ENCODE peak calls at places on chromosomes 12 and 14, in eight cellular contexts. V is HS-27A; C is non-pigmented ciliary epithelial cell; G is caudate nucleus; W is IMR-90; I is chondrocyte; A is stimulated activated CD4-positive, alpha-beta T cell treated with anti-CD3 and anti-CD28 coated beads, Interleukin-15, amount 100 ng/mL, for 1 hour; L is tibial artery. X is an unnamed sample.
A peak's percentile ranks its signal among the peaks of the same experiment; 100 is the strongest.

GRCh38 chr12:43416981-43417380 is 135.0 kb downstream of the ADAMTS20 start:
- DNase-seq in V (no peak), C (peak; percentile 1), G (no peak), W (no peak), I (no peak), A (no peak), L (no peak), X (no peak)

GRCh38 chr12:26580619-26581018 is 252.4 kb downstream of the ITPR2 start:
- DNase-seq in V (no peak), C (no peak), G (no peak), W (no peak), I (no peak), A (no peak), L (no peak), X (no peak)

GRCh38 chr14:105986896-105987284 is 460.5 kb downstream of the TMEM121 start:
- DNase-seq in V (no peak), C (no peak), G (no peak), W (no peak), I (no peak), A (no peak), L (no peak), X (no peak)

GRCh38 chr14:91947196-91948184 is at the start of gene FBLN5:
- DNase-seq in V (peak; percentile 24), C (no peak), G (no peak), W (peak; percentile 88), I (no peak), A (no peak), L (peak; percentile 65), X (peak; percentile 94)

GRCh38 chr14:29442720-29443119 is 484.9 kb downstream of the PRKD1 start:
- DNase-seq in V (peak; percentile 43), C (peak; percentile 51), G (no peak), W (peak; percentile 79), I (no peak), A (no peak), L (no peak), X (peak; percentile 81)

GRCh38 chr12:105676694-105677093 is 346.2 kb downstream of the C12orf75 start:
- DNase-seq in V (no peak), C (no peak), G (no peak), W (no peak), I (no peak), A (no peak), L (peak; percentile 28), X (no peak)

GRCh38 chr12:27635349-27635972 is 60.8 kb upstream of the REP15 start:
- DNase-seq in V (no peak), C (no peak), G (no peak), W (peak; percentile 77), I (no peak), A (no peak), L (no peak), X (peak; percentile 79)

GRCh38 chr14:23660290-23661226 is 24.4 kb downstream of the DHRS2 start:
- DNase-seq in V (no peak), C (no peak), G (no peak), W (no peak), I (no peak), A (no peak), L (no peak), X (no peak)

GRCh38 chr12:27781680-27782079 is 1.6 kb upstream of the MANSC4 start:
- DNase-seq in V (no peak), C (no peak), G (no peak), W (peak; percentile 67), I (no peak), A (no peak), L (no peak), X (no peak)

GRCh38 chr12:116528067-116528466 is 31.1 kb upstream of the MAP1LC3B2 start:
- DNase-seq in V (peak; percentile 81), C (peak; percentile 76), G (no peak), W (peak; percentile 56), I (no peak), A (no peak), L (no peak), X (peak; percentile 87)

X was measured in HCEC 1CT.